ENCODE peak calls at places on chromosomes 1 and 21, in four cellular contexts. One of them, this sample, is unnamed.

GRCh38 chr21:28699591-28700259 is 293.0 kb downstream of the LTN1 start:
- DNase-seq in HFFc6: no peak
- DNase-seq in CD8-positive, alpha-beta T cell: no peak
- DNase-seq in CD14-positive monocyte: no peak
- DNase-seq in this sample: no peak

GRCh38 chr1:110250749-110251148 is 40.6 kb downstream of the KCNC4 start:
- DNase-seq in HFFc6: no peak
- DNase-seq in CD8-positive, alpha-beta T cell: no peak
- DNase-seq in CD14-positive monocyte: no peak
- DNase-seq in this sample: no peak

GRCh38 chr1:183300828-183301227 is 114.8 kb downstream of the LAMC2 start:
- DNase-seq in HFFc6: no peak
- DNase-seq in CD8-positive, alpha-beta T cell: no peak
- DNase-seq in CD14-positive monocyte: no peak
- DNase-seq in this sample: no peak

GRCh38 chr1:77704736-77705135 is 22.3 kb upstream of the ZZZ3 start:
- DNase-seq in HFFc6: no peak
- DNase-seq in CD8-positive, alpha-beta T cell: no peak
- DNase-seq in CD14-positive monocyte: no peak
- DNase-seq in this sample: no peak

GRCh38 chr21:45326834-45327457 is 39.3 kb upstream of the POFUT2 start:
- DNase-seq in HFFc6: no peak
- DNase-seq in CD8-positive, alpha-beta T cell: no peak
- DNase-seq in CD14-positive monocyte: no peak
- DNase-seq in this sample: peak

GRCh38 chr1:197955486-197956394 is 38.6 kb downstream of the LHX9 start:
- DNase-seq in HFFc6: peak
- DNase-seq in CD8-positive, alpha-beta T cell: no peak
- DNase-seq in CD14-positive monocyte: no peak
- DNase-seq in this sample: no peak

GRCh38 chr1:88730995-88731394 is 46.9 kb downstream of the PKN2 start:
- DNase-seq in HFFc6: no peak
- DNase-seq in CD8-positive, alpha-beta T cell: no peak
- DNase-seq in CD14-positive monocyte: no peak
- DNase-seq in this sample: no peak

GRCh38 chr1:58908539-58909161 is 124.8 kb upstream of the JUN start:
- DNase-seq in HFFc6: peak
- DNase-seq in CD8-positive, alpha-beta T cell: no peak
- DNase-seq in CD14-positive monocyte: no peak
- DNase-seq in this sample: no peak

GRCh38 chr1:235093013-235093618 is 35.5 kb downstream of the TOMM20 start:
- DNase-seq in HFFc6: peak
- DNase-seq in CD8-positive, alpha-beta T cell: no peak
- DNase-seq in CD14-positive monocyte: no peak
- DNase-seq in this sample: no peak

GRCh38 chr1:241531195-241532172 is 694 bp upstream of the KMO start:
- DNase-seq in HFFc6: peak
- DNase-seq in CD8-positive, alpha-beta T cell: no peak
- DNase-seq in CD14-positive monocyte: no peak
- DNase-seq in this sample: no peak

GRCh38 chr1:27234054-27234882 is at the start of gene WDTC1:
- DNase-seq in HFFc6: peak
- DNase-seq in CD8-positive, alpha-beta T cell: peak
- DNase-seq in CD14-positive monocyte: peak
- DNase-seq in this sample: peak

GRCh38 chr1:248045209-248045608 is 1.4 kb upstream of the OR2L3 start:
- DNase-seq in HFFc6: no peak
- DNase-seq in CD8-positive, alpha-beta T cell: no peak
- DNase-seq in CD14-positive monocyte: no peak
- DNase-seq in this sample: no peak

GRCh38 chr1:150555971-150556865 is 7.0 kb downstream of the ADAMTSL4 start:
- DNase-seq in HFFc6: no peak
- DNase-seq in CD8-positive, alpha-beta T cell: no peak
- DNase-seq in CD14-positive monocyte: no peak
- DNase-seq in this sample: peak

GRCh38 chr1:16080422-16081150 is 7.1 kb upstream of the FAM131C start:
- DNase-seq in HFFc6: no peak
- DNase-seq in CD8-positive, alpha-beta T cell: no peak
- DNase-seq in CD14-positive monocyte: no peak
- DNase-seq in this sample: no peak

GRCh38 chr21:34343347-34344057 is 20.3 kb upstream of the KCNE2 start:
- DNase-seq in HFFc6: no peak
- DNase-seq in CD8-positive, alpha-beta T cell: no peak
- DNase-seq in CD14-positive monocyte: no peak
- DNase-seq in this sample: no peak

GRCh38 chr1:214569357-214570004 is 18.1 kb upstream of the PTPN14 start:
- DNase-seq in HFFc6: peak
- DNase-seq in CD8-positive, alpha-beta T cell: no peak
- DNase-seq in CD14-positive monocyte: no peak
- DNase-seq in this sample: no peak

GRCh38 chr1:3069491-3070303 is 694 bp downstream of the PRDM16 start:
- DNase-seq in HFFc6: no peak
- DNase-seq in CD8-positive, alpha-beta T cell: no peak
- DNase-seq in CD14-positive monocyte: peak
- DNase-seq in this sample: peak

GRCh38 chr1:117562581-117563491 is 43.0 kb upstream of the TENT5C start:
- DNase-seq in HFFc6: no peak
- DNase-seq in CD8-positive, alpha-beta T cell: no peak
- DNase-seq in CD14-positive monocyte: no peak
- DNase-seq in this sample: no peak

GRCh38 chr1:41536296-41536695 is 51.8 kb upstream of the EDN2 start:
- DNase-seq in HFFc6: no peak
- DNase-seq in CD8-positive, alpha-beta T cell: no peak
- DNase-seq in CD14-positive monocyte: no peak
- DNase-seq in this sample: peak

GRCh38 chr1:226597616-226598454 is 49.3 kb downstream of the STUM start:
- DNase-seq in HFFc6: no peak
- DNase-seq in CD8-positive, alpha-beta T cell: no peak
- DNase-seq in CD14-positive monocyte: peak
- DNase-seq in this sample: peak

GRCh38 chr1:6110326-6110725 is 64.6 kb downstream of the KCNAB2 start:
- DNase-seq in HFFc6: no peak
- DNase-seq in CD8-positive, alpha-beta T cell: no peak
- DNase-seq in CD14-positive monocyte: no peak
- DNase-seq in this sample: peak

GRCh38 chr1:32352831-32353383 is 9.4 kb downstream of the FAM229A start:
- DNase-seq in HFFc6: no peak
- DNase-seq in CD8-positive, alpha-beta T cell: no peak
- DNase-seq in CD14-positive monocyte: no peak
- DNase-seq in this sample: no peak

GRCh38 chr21:45295576-45296365 is 8.1 kb upstream of the POFUT2 start:
- DNase-seq in HFFc6: peak
- DNase-seq in CD8-positive, alpha-beta T cell: no peak
- DNase-seq in CD14-positive monocyte: no peak
- DNase-seq in this sample: peak

GRCh38 chr1:111481387-111482221 is 7.8 kb downstream of the C1orf162 start:
- DNase-seq in HFFc6: peak
- DNase-seq in CD8-positive, alpha-beta T cell: no peak
- DNase-seq in CD14-positive monocyte: peak
- DNase-seq in this sample: no peak

GRCh38 chr21:36124395-36124794 is 10.5 kb upstream of the CBR3 start:
- DNase-seq in HFFc6: no peak
- DNase-seq in CD8-positive, alpha-beta T cell: no peak
- DNase-seq in CD14-positive monocyte: no peak
- DNase-seq in this sample: no peak

GRCh38 chr1:243851129-243851756 is 1.2 kb upstream of the AKT3 start:
- DNase-seq in HFFc6: peak
- DNase-seq in CD8-positive, alpha-beta T cell: no peak
- DNase-seq in CD14-positive monocyte: no peak
- DNase-seq in this sample: no peak

GRCh38 chr1:186304982-186305949 is 69.8 kb downstream of the TPR start:
- DNase-seq in HFFc6: peak
- DNase-seq in CD8-positive, alpha-beta T cell: no peak
- DNase-seq in CD14-positive monocyte: no peak
- DNase-seq in this sample: no peak

GRCh38 chr21:44730951-44731579 is 19.7 kb upstream of the TSPEAR start:
- DNase-seq in HFFc6: no peak
- DNase-seq in CD8-positive, alpha-beta T cell: no peak
- DNase-seq in CD14-positive monocyte: no peak
- DNase-seq in this sample: no peak

GRCh38 chr1:25816112-25816718 is 3.5 kb upstream of the MTFR1L start:
- DNase-seq in HFFc6: no peak
- DNase-seq in CD8-positive, alpha-beta T cell: no peak
- DNase-seq in CD14-positive monocyte: no peak
- DNase-seq in this sample: peak

GRCh38 chr1:235503333-235504121 is 725 bp downstream of the B3GALNT2 start:
- DNase-seq in HFFc6: peak
- DNase-seq in CD8-positive, alpha-beta T cell: no peak
- DNase-seq in CD14-positive monocyte: peak
- DNase-seq in this sample: peak

GRCh38 chr21:26495283-26495849 is 77.7 kb downstream of the CYYR1 start:
- DNase-seq in HFFc6: no peak
- DNase-seq in CD8-positive, alpha-beta T cell: no peak
- DNase-seq in CD14-positive monocyte: no peak
- DNase-seq in this sample: no peak

GRCh38 chr1:225537554-225538251 is 109.9 kb upstream of the LBR start:
- DNase-seq in HFFc6: no peak
- DNase-seq in CD8-positive, alpha-beta T cell: no peak
- DNase-seq in CD14-positive monocyte: no peak
- DNase-seq in this sample: no peak

GRCh38 chr1:206925116-206925736 is 3.5 kb upstream of the FCMR start:
- DNase-seq in HFFc6: no peak
- DNase-seq in CD8-positive, alpha-beta T cell: peak
- DNase-seq in CD14-positive monocyte: peak
- DNase-seq in this sample: no peak
- TF ChIP-seq CTCF in HFFc6: no peak
- TF ChIP-seq CTCF in CD8-positive, alpha-beta T cell: no peak
- TF ChIP-seq CTCF in CD14-positive monocyte: no peak
- TF ChIP-seq CTCF in this sample: no peak

GRCh38 chr1:205976708-205977107 is 26.5 kb downstream of the RAB7B start:
- DNase-seq in HFFc6: peak
- DNase-seq in CD8-positive, alpha-beta T cell: no peak
- DNase-seq in CD14-positive monocyte: no peak
- DNase-seq in this sample: no peak
- TF ChIP-seq CTCF in HFFc6: no peak
- TF ChIP-seq CTCF in CD8-positive, alpha-beta T cell: no peak
- TF ChIP-seq CTCF in CD14-positive monocyte: no peak
- TF ChIP-seq CTCF in this sample: no peak

DNA sequence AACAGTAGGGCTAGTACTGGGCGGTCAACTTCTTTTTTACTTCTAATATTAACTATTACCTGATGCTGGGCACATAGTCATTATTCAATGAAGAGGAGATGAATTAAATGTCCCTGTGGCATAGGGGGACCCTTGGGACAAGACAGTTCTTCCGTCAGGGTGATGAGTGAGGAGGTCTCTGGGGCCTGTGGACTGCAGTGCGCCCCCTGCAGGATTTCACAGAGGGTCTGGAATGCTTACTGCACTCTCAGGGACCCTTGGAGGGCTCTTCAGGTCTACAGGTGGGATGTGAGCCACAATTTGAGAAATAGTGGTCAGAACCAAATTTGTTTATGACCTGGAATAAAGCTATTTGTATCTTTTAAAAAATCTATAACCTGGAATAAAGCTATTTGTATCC is 149.4 kb downstream of the FAM78B start:
- DNase-seq in HFFc6: no peak
- DNase-seq in CD8-positive, alpha-beta T cell: no peak
- DNase-seq in CD14-positive monocyte: no peak
- DNase-seq in this sample: no peak
- TF ChIP-seq CTCF in HFFc6: no peak
- TF ChIP-seq CTCF in CD8-positive, alpha-beta T cell: no peak
- TF ChIP-seq CTCF in CD14-positive monocyte: no peak
- TF ChIP-seq CTCF in this sample: no peak

DNA sequence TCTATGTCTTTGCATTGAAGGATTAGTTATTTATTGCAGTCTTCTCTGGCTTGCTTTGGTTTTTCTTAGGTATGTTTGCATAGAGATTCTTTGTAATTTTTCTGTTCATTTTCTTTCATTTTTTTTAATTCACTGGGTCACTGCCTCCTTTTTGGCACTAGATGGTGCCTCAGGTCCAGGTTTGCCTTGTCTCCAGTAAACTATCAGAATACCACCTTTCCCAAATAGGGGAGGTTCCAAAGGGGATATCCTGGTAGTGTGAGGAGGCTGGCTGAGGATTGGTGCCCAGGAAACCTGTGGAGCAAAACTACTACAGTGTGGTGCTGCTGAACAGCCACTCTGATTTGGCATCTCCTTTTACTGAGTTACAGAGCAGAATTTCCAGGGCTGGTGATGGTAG is 257.1 kb downstream of the KCTD3 start:
- DNase-seq in HFFc6: no peak
- DNase-seq in CD8-positive, alpha-beta T cell: no peak
- DNase-seq in CD14-positive monocyte: no peak
- DNase-seq in this sample: no peak
- TF ChIP-seq CTCF in HFFc6: peak
- TF ChIP-seq CTCF in CD8-positive, alpha-beta T cell: no peak
- TF ChIP-seq CTCF in CD14-positive monocyte: no peak
- TF ChIP-seq CTCF in this sample: peak

DNA sequence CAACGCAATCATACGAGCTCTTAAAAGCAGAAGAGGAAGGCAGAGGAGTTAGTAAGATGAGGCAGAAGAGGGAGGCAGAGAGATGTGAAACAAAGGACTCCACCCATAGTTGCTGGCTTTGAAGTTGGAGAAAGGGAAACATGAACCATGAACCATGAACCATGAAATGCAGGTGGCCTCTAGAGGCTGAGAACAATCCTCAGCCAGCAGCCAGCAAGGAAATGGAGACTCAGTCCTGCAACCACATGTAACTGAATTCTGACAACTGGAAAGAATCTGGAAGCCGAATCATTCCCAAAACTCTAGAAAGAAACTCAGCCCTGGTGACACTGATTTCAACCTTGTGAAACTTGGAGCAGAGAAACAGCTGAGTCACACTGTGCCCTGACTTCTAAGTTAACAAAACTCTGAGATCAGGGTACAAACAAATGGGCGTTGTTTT is 10.1 kb downstream of the DIPK1A start:
- DNase-seq in HFFc6: peak
- DNase-seq in CD8-positive, alpha-beta T cell: no peak
- DNase-seq in CD14-positive monocyte: no peak
- DNase-seq in this sample: no peak
- TF ChIP-seq CTCF in HFFc6: no peak
- TF ChIP-seq CTCF in CD8-positive, alpha-beta T cell: no peak
- TF ChIP-seq CTCF in CD14-positive monocyte: no peak
- TF ChIP-seq CTCF in this sample: no peak

This sample was measured in chondrocyte.